ENCODE peak calls at places on chromosomes 3 and 15, in four cellular contexts. One of them, this sample, is unnamed.

GRCh38 chr3:20066848-20067617 is 26.8 kb downstream of the KAT2B start:
- DNase-seq in H9: no peak
- DNase-seq in trophoblast cell: no peak
- DNase-seq in neuronal stem cell: no peak
- DNase-seq in this sample: no peak

GRCh38 chr15:99732711-99733267 is 448 bp downstream of the LYSMD4 start:
- DNase-seq in neuronal stem cell: no peak
- DNase-seq in trophoblast cell: no peak
- DNase-seq in H9: no peak
- DNase-seq in this sample: no peak

GRCh38 chr3:47225310-47225906 is 57.2 kb downstream of the KIF9 start:
- DNase-seq in trophoblast cell: no peak
- DNase-seq in H9: no peak
- DNase-seq in neuronal stem cell: no peak
- DNase-seq in this sample: peak; percentile 56

GRCh38 chr3:171841620-171842000 is 1.5 kb upstream of the TMEM212 start:
- DNase-seq in trophoblast cell: no peak
- DNase-seq in neuronal stem cell: no peak
- DNase-seq in H9: no peak
- DNase-seq in this sample: peak; percentile 66

GRCh38 chr3:191331443-191331842 is 1.1 kb upstream of the UTS2B start:
- DNase-seq in trophoblast cell: no peak
- DNase-seq in H9: no peak
- DNase-seq in neuronal stem cell: no peak
- DNase-seq in this sample: peak; percentile 66

GRCh38 chr3:69087030-69087791 is 2.5 kb downstream of the ARL6IP5 start:
- DNase-seq in H9: no peak
- DNase-seq in trophoblast cell: no peak
- DNase-seq in neuronal stem cell: no peak
- DNase-seq in this sample: no peak

GRCh38 chr3:38604246-38604645 is 45.2 kb downstream of the SCN5A start:
- DNase-seq in H9: no peak
- DNase-seq in trophoblast cell: no peak
- DNase-seq in neuronal stem cell: no peak
- DNase-seq in this sample: no peak

GRCh38 chr3:177835917-177836316 is 638.6 kb upstream of the TBL1XR1 start:
- DNase-seq in H9: no peak
- DNase-seq in neuronal stem cell: no peak
- DNase-seq in trophoblast cell: peak; percentile 26
- DNase-seq in this sample: peak; percentile 97

GRCh38 chr15:93478922-93479321 is 389.9 kb upstream of the RGMA start:
- DNase-seq in H9: no peak
- DNase-seq in neuronal stem cell: no peak
- DNase-seq in trophoblast cell: no peak
- DNase-seq in this sample: no peak

GRCh38 chr3:120442975-120443517 is 7.7 kb downstream of the FSTL1 start:
- DNase-seq in trophoblast cell: no peak
- DNase-seq in neuronal stem cell: no peak
- DNase-seq in H9: no peak
- DNase-seq in this sample: no peak

GRCh38 chr3:47002490-47003410 is 23.3 kb downstream of the NBEAL2 start:
- DNase-seq in neuronal stem cell: no peak
- DNase-seq in trophoblast cell: no peak
- DNase-seq in H9: peak; percentile 81
- DNase-seq in this sample: no peak

GRCh38 chr3:192550356-192550755 is 177.0 kb downstream of the FGF12 start:
- DNase-seq in neuronal stem cell: no peak
- DNase-seq in H9: no peak
- DNase-seq in trophoblast cell: no peak
- DNase-seq in this sample: no peak

GRCh38 chr15:37058316-37058985 is 41.9 kb downstream of the MEIS2 start:
- DNase-seq in trophoblast cell: no peak
- DNase-seq in H9: no peak
- DNase-seq in neuronal stem cell: peak; percentile 54
- DNase-seq in this sample: no peak

GRCh38 chr3:43406637-43407023 is 120.3 kb downstream of the SNRK start:
- DNase-seq in trophoblast cell: no peak
- DNase-seq in neuronal stem cell: no peak
- DNase-seq in H9: no peak
- DNase-seq in this sample: no peak

GRCh38 chr3:108713801-108714200 is 43.4 kb downstream of the RETNLB start:
- DNase-seq in neuronal stem cell: no peak
- DNase-seq in H9: no peak
- DNase-seq in trophoblast cell: no peak
- DNase-seq in this sample: no peak

GRCh38 chr3:35439626-35440025 is 199.7 kb upstream of the ARPP21 start:
- DNase-seq in trophoblast cell: peak; percentile 69
- DNase-seq in neuronal stem cell: no peak
- DNase-seq in H9: no peak
- DNase-seq in this sample: no peak

GRCh38 chr3:125156491-125156890 is 56.1 kb downstream of the SLC12A8 start:
- DNase-seq in neuronal stem cell: no peak
- DNase-seq in trophoblast cell: no peak
- DNase-seq in H9: no peak
- DNase-seq in this sample: no peak

GRCh38 chr15:63583027-63583426 is 14.2 kb upstream of the FBXL22 start:
- DNase-seq in neuronal stem cell: no peak
- DNase-seq in trophoblast cell: no peak
- DNase-seq in H9: no peak
- DNase-seq in this sample: peak; percentile 92

GRCh38 chr3:38565339-38566214 is 69.4 kb downstream of the EXOG start:
- DNase-seq in H9: peak; percentile 14
- DNase-seq in trophoblast cell: no peak
- DNase-seq in neuronal stem cell: no peak
- DNase-seq in this sample: no peak

GRCh38 chr15:63939531-63940130 is 105.9 kb upstream of the HERC1 start:
- DNase-seq in H9: peak; percentile 15
- DNase-seq in trophoblast cell: no peak
- DNase-seq in neuronal stem cell: no peak
- DNase-seq in this sample: peak; percentile 75

GRCh38 chr15:77118787-77119410 is 48.0 kb upstream of the TSPAN3 start:
- DNase-seq in trophoblast cell: peak; percentile 41
- DNase-seq in H9: no peak
- DNase-seq in neuronal stem cell: no peak
- DNase-seq in this sample: peak; percentile 80

GRCh38 chr3:106830334-106830733 is 546.9 kb upstream of the CCDC54 start:
- DNase-seq in neuronal stem cell: no peak
- DNase-seq in H9: peak; percentile 61
- DNase-seq in trophoblast cell: no peak
- DNase-seq in this sample: no peak

GRCh38 chr3:42764561-42765295 is 8.3 kb downstream of the CCDC13 start:
- DNase-seq in neuronal stem cell: no peak
- DNase-seq in trophoblast cell: no peak
- DNase-seq in H9: no peak
- DNase-seq in this sample: no peak

GRCh38 chr15:45645026-45645980 is 10.5 kb downstream of the SQOR start:
- DNase-seq in neuronal stem cell: no peak
- DNase-seq in H9: no peak
- DNase-seq in trophoblast cell: no peak
- DNase-seq in this sample: peak; percentile 86

GRCh38 chr3:195764961-195765706 is 44.4 kb downstream of the MUC20 start:
- DNase-seq in neuronal stem cell: no peak
- DNase-seq in H9: no peak
- DNase-seq in trophoblast cell: no peak
- DNase-seq in this sample: no peak

GRCh38 chr15:92648190-92648875 is 7.2 kb downstream of the FAM174B start:
- DNase-seq in H9: no peak
- DNase-seq in neuronal stem cell: no peak
- DNase-seq in trophoblast cell: no peak
- DNase-seq in this sample: no peak

GRCh38 chr15:88805031-88805780 is 2.0 kb downstream of the ACAN start:
- DNase-seq in H9: no peak
- DNase-seq in neuronal stem cell: no peak
- DNase-seq in trophoblast cell: no peak
- DNase-seq in this sample: no peak

GRCh38 chr15:50145451-50145872 is 26.4 kb upstream of the ATP8B4 start:
- DNase-seq in neuronal stem cell: peak; percentile 78
- DNase-seq in trophoblast cell: no peak
- DNase-seq in H9: no peak
- DNase-seq in this sample: peak; percentile 88

GRCh38 chr3:196537319-196537984 is 22.3 kb upstream of the SMCO1 start:
- DNase-seq in neuronal stem cell: peak; percentile 60
- DNase-seq in H9: no peak
- DNase-seq in trophoblast cell: peak; percentile 62
- DNase-seq in this sample: peak; percentile 13

GRCh38 chr3:129701161-129701560 is 94.7 kb upstream of the PLXND1 start:
- DNase-seq in trophoblast cell: no peak
- DNase-seq in neuronal stem cell: no peak
- DNase-seq in H9: no peak
- DNase-seq in this sample: no peak

GRCh38 chr15:88882745-88883144 is 12.6 kb downstream of the HAPLN3 start:
- DNase-seq in H9: no peak
- DNase-seq in neuronal stem cell: no peak
- DNase-seq in trophoblast cell: no peak
- DNase-seq in this sample: peak; percentile 62

GRCh38 chr3:140842984-140843649 is 98.5 kb upstream of the SLC25A36 start:
- DNase-seq in trophoblast cell: no peak
- DNase-seq in H9: no peak
- DNase-seq in neuronal stem cell: no peak
- DNase-seq in this sample: no peak

GRCh38 chr15:80576519-80577090 is 118.5 kb upstream of the ABHD17C start:
- DNase-seq in H9: peak; percentile 16
- DNase-seq in trophoblast cell: no peak
- DNase-seq in neuronal stem cell: no peak
- DNase-seq in this sample: no peak

GRCh38 chr3:11591006-11591360 is 52.7 kb downstream of the VGLL4 start:
- DNase-seq in trophoblast cell: no peak
- DNase-seq in H9: no peak
- DNase-seq in neuronal stem cell: no peak
- DNase-seq in this sample: peak; percentile 60

GRCh38 chr3:18656410-18656809 is 231.3 kb upstream of the SATB1 start:
- DNase-seq in H9: no peak
- DNase-seq in neuronal stem cell: no peak
- DNase-seq in trophoblast cell: no peak
- DNase-seq in this sample: no peak

GRCh38 chr3:123344941-123345594 is 103.8 kb downstream of the ADCY5 start:
- DNase-seq in trophoblast cell: no peak
- DNase-seq in neuronal stem cell: no peak
- DNase-seq in H9: no peak
- DNase-seq in this sample: no peak

GRCh38 chr3:23739536-23739935 is 66.2 kb upstream of the UBE2E1 start:
- DNase-seq in neuronal stem cell: no peak
- DNase-seq in H9: no peak
- DNase-seq in trophoblast cell: peak; percentile 41
- DNase-seq in this sample: peak; percentile 73

GRCh38 chr15:31212286-31212685 is 110.8 kb upstream of the TRPM1 start:
- DNase-seq in H9: no peak
- DNase-seq in trophoblast cell: no peak
- DNase-seq in neuronal stem cell: no peak
- DNase-seq in this sample: no peak

GRCh38 chr3:139037478-139037877 is 7.2 kb downstream of the PRR23C start:
- DNase-seq in H9: no peak
- DNase-seq in trophoblast cell: no peak
- DNase-seq in neuronal stem cell: no peak
- DNase-seq in this sample: no peak

GRCh38 chr3:16481570-16481897 is 32.0 kb downstream of the RFTN1 start:
- DNase-seq in H9: no peak
- DNase-seq in trophoblast cell: no peak
- DNase-seq in neuronal stem cell: no peak
- DNase-seq in this sample: no peak
- H2BK120ac ChIP-seq in H9: no peak overlapping the region
- H2BK120ac ChIP-seq in trophoblast cell: no peak overlapping the region
- H2BK120ac ChIP-seq in neuronal stem cell: no peak overlapping the region
- H2BK120ac ChIP-seq in this sample: peak overlapping the region; percentile 89

GRCh38 chr15:70796516-70797310 is 33.4 kb upstream of the UACA start:
- DNase-seq in neuronal stem cell: no peak
- DNase-seq in trophoblast cell: no peak
- DNase-seq in H9: no peak
- DNase-seq in this sample: no peak

GRCh38 chr15:70797464-70797863 is 34.1 kb upstream of the UACA start:
- DNase-seq in neuronal stem cell: no peak
- DNase-seq in trophoblast cell: peak; percentile 63
- DNase-seq in H9: no peak
- DNase-seq in this sample: no peak

GRCh38 chr15:70801111-70801510 is 37.8 kb upstream of the UACA start:
- DNase-seq in trophoblast cell: no peak
- DNase-seq in H9: no peak
- DNase-seq in neuronal stem cell: no peak
- DNase-seq in this sample: peak; percentile 41

GRCh38 chr15:70802629-70803028 is 39.3 kb upstream of the UACA start:
- DNase-seq in H9: no peak
- DNase-seq in neuronal stem cell: no peak
- DNase-seq in trophoblast cell: no peak
- DNase-seq in this sample: peak; percentile 91

GRCh38 chr15:70799667-70800450 is 36.5 kb upstream of the UACA start:
- DNase-seq in H9: no peak
- DNase-seq in trophoblast cell: no peak
- DNase-seq in neuronal stem cell: no peak
- DNase-seq in this sample: peak; percentile 99
- H2BK120ac ChIP-seq in H9: no peak overlapping the region
- H2BK120ac ChIP-seq in trophoblast cell: no peak overlapping the region
- H2BK120ac ChIP-seq in neuronal stem cell: no peak overlapping the region
- H2BK120ac ChIP-seq in this sample: peak overlapping the region; percentile 100

DNA sequence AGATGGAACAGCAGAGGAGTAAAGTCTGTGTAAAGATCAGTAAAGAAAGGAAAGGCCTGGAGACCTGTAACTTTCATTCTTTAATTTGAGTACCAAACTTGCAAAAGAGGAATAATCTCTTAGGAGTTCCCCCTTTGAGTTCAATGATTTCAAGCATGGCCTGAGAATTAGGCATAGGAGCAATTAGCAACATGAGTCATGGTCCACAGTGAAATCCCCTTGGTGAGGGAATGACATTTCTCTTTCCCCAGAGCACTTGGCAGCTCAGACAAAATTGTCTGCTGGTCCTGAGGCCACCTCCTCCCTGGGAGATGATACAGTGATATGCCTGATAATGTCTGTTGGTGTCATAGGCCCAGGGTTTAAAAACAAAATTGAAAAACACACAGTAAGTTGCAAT is 81.4 kb upstream of the CRBN start:
- DNase-seq in trophoblast cell: peak; percentile 65
- DNase-seq in H9: no peak
- DNase-seq in neuronal stem cell: no peak
- DNase-seq in this sample: no peak
- H2BK120ac ChIP-seq in trophoblast cell: peak overlapping the region; percentile 52
- H2BK120ac ChIP-seq in H9: no peak overlapping the region
- H2BK120ac ChIP-seq in neuronal stem cell: no peak overlapping the region
- H2BK120ac ChIP-seq in this sample: no peak overlapping the region

GRCh38 chr3:149342413-149343340 is 9.2 kb upstream of the TM4SF18 start:
- DNase-seq in neuronal stem cell: no peak
- DNase-seq in trophoblast cell: no peak
- DNase-seq in H9: no peak
- DNase-seq in this sample: peak; percentile 94
- H2BK120ac ChIP-seq in neuronal stem cell: no peak overlapping the region
- H2BK120ac ChIP-seq in trophoblast cell: no peak overlapping the region
- H2BK120ac ChIP-seq in H9: no peak overlapping the region
- H2BK120ac ChIP-seq in this sample: peak overlapping the region; percentile 66

This sample was measured in IMR-90.